ENCODE peak calls at places on chromosomes 13 and 19, in four cellular contexts. One of them, this sample, is unnamed.

GRCh38 chr13:94516456-94516855 is 37.0 kb upstream of the DCT start:
- DNase-seq in WTC11: no peak
- DNase-seq in stimulated activated naive CD8-positive, alpha-beta T cell treated with anti-CD3 and anti-CD28 coated beads, Interleukin-15, Interleukin-2, amounts not matched to agents 100 U/mL and 50 U/mL, for 24 hours: no peak
- DNase-seq in astrocyte: no peak
- DNase-seq in this sample: no peak

GRCh38 chr19:33868821-33869412 is 72.2 kb downstream of the KCTD15 start:
- DNase-seq in WTC11: peak
- DNase-seq in astrocyte: no peak
- DNase-seq in stimulated activated naive CD8-positive, alpha-beta T cell treated with anti-CD3 and anti-CD28 coated beads, Interleukin-15, Interleukin-2, amounts not matched to agents 100 U/mL and 50 U/mL, for 24 hours: no peak
- DNase-seq in this sample: peak

GRCh38 chr13:64925284-64925683 is 2304.9 kb downstream of the PCDH9 start:
- DNase-seq in astrocyte: no peak
- DNase-seq in stimulated activated naive CD8-positive, alpha-beta T cell treated with anti-CD3 and anti-CD28 coated beads, Interleukin-15, Interleukin-2, amounts not matched to agents 100 U/mL and 50 U/mL, for 24 hours: no peak
- DNase-seq in WTC11: peak
- DNase-seq in this sample: no peak

GRCh38 chr13:69553976-69554375 is 553.6 kb upstream of the ATXN8OS start:
- DNase-seq in astrocyte: no peak
- DNase-seq in stimulated activated naive CD8-positive, alpha-beta T cell treated with anti-CD3 and anti-CD28 coated beads, Interleukin-15, Interleukin-2, amounts not matched to agents 100 U/mL and 50 U/mL, for 24 hours: no peak
- DNase-seq in WTC11: no peak
- DNase-seq in this sample: no peak

GRCh38 chr13:28541966-28542365 is 47.0 kb upstream of the FLT1 start:
- DNase-seq in stimulated activated naive CD8-positive, alpha-beta T cell treated with anti-CD3 and anti-CD28 coated beads, Interleukin-15, Interleukin-2, amounts not matched to agents 100 U/mL and 50 U/mL, for 24 hours: no peak
- DNase-seq in WTC11: no peak
- DNase-seq in astrocyte: no peak
- DNase-seq in this sample: no peak

GRCh38 chr13:23289917-23290357 is 109.2 kb downstream of the SGCG start:
- DNase-seq in WTC11: no peak
- DNase-seq in stimulated activated naive CD8-positive, alpha-beta T cell treated with anti-CD3 and anti-CD28 coated beads, Interleukin-15, Interleukin-2, amounts not matched to agents 100 U/mL and 50 U/mL, for 24 hours: no peak
- DNase-seq in astrocyte: peak
- DNase-seq in this sample: no peak

GRCh38 chr19:46861691-46862503 is 1.1 kb downstream of the ARHGAP35 start:
- DNase-seq in stimulated activated naive CD8-positive, alpha-beta T cell treated with anti-CD3 and anti-CD28 coated beads, Interleukin-15, Interleukin-2, amounts not matched to agents 100 U/mL and 50 U/mL, for 24 hours: no peak
- DNase-seq in astrocyte: no peak
- DNase-seq in WTC11: peak
- DNase-seq in this sample: no peak

GRCh38 chr19:10270616-10271394 is at the start of gene ICAM1:
- DNase-seq in WTC11: peak
- DNase-seq in stimulated activated naive CD8-positive, alpha-beta T cell treated with anti-CD3 and anti-CD28 coated beads, Interleukin-15, Interleukin-2, amounts not matched to agents 100 U/mL and 50 U/mL, for 24 hours: peak
- DNase-seq in astrocyte: peak
- DNase-seq in this sample: no peak

GRCh38 chr13:42981317-42981716 is 10.7 kb downstream of the EPSTI1 start:
- DNase-seq in astrocyte: peak
- DNase-seq in WTC11: no peak
- DNase-seq in stimulated activated naive CD8-positive, alpha-beta T cell treated with anti-CD3 and anti-CD28 coated beads, Interleukin-15, Interleukin-2, amounts not matched to agents 100 U/mL and 50 U/mL, for 24 hours: no peak
- DNase-seq in this sample: no peak

GRCh38 chr13:98959775-98960325 is 18.0 kb downstream of the DOCK9 start:
- DNase-seq in WTC11: no peak
- DNase-seq in astrocyte: no peak
- DNase-seq in stimulated activated naive CD8-positive, alpha-beta T cell treated with anti-CD3 and anti-CD28 coated beads, Interleukin-15, Interleukin-2, amounts not matched to agents 100 U/mL and 50 U/mL, for 24 hours: no peak
- DNase-seq in this sample: no peak

GRCh38 chr13:66329988-66330429 is 900.1 kb downstream of the PCDH9 start:
- DNase-seq in stimulated activated naive CD8-positive, alpha-beta T cell treated with anti-CD3 and anti-CD28 coated beads, Interleukin-15, Interleukin-2, amounts not matched to agents 100 U/mL and 50 U/mL, for 24 hours: no peak
- DNase-seq in astrocyte: peak
- DNase-seq in WTC11: no peak
- DNase-seq in this sample: no peak

GRCh38 chr19:51439021-51439465 is 19.2 kb downstream of the SIGLEC8 start:
- DNase-seq in WTC11: peak
- DNase-seq in astrocyte: no peak
- DNase-seq in stimulated activated naive CD8-positive, alpha-beta T cell treated with anti-CD3 and anti-CD28 coated beads, Interleukin-15, Interleukin-2, amounts not matched to agents 100 U/mL and 50 U/mL, for 24 hours: peak
- DNase-seq in this sample: no peak

GRCh38 chr19:48500830-48501445 is 10.7 kb downstream of the LMTK3 start:
- DNase-seq in WTC11: no peak
- DNase-seq in stimulated activated naive CD8-positive, alpha-beta T cell treated with anti-CD3 and anti-CD28 coated beads, Interleukin-15, Interleukin-2, amounts not matched to agents 100 U/mL and 50 U/mL, for 24 hours: no peak
- DNase-seq in astrocyte: no peak
- DNase-seq in this sample: no peak

GRCh38 chr19:5126498-5127223 is 157.7 kb downstream of the KDM4B start:
- DNase-seq in stimulated activated naive CD8-positive, alpha-beta T cell treated with anti-CD3 and anti-CD28 coated beads, Interleukin-15, Interleukin-2, amounts not matched to agents 100 U/mL and 50 U/mL, for 24 hours: peak
- DNase-seq in astrocyte: no peak
- DNase-seq in WTC11: no peak
- DNase-seq in this sample: no peak

GRCh38 chr19:1746401-1747284 is 6.7 kb upstream of the ONECUT3 start:
- DNase-seq in WTC11: no peak
- DNase-seq in stimulated activated naive CD8-positive, alpha-beta T cell treated with anti-CD3 and anti-CD28 coated beads, Interleukin-15, Interleukin-2, amounts not matched to agents 100 U/mL and 50 U/mL, for 24 hours: no peak
- DNase-seq in astrocyte: peak
- DNase-seq in this sample: no peak

This sample was measured in AG09309.